ENCODE peak calls at places on chromosome 3, in four cellular contexts. J is mucosa of descending colon, V is cardiac muscle cell, M is astrocyte of the spinal cord. Y is an unnamed sample.

GRCh38 chr3:121836069-121836468 is 1.1 kb downstream of the EAF2 start:
- DNase-seq in V (no peak), J (no peak), M (no peak), Y (no peak)

GRCh38 chr3:160129459-160130061 is 95.7 kb upstream of the C3orf80 start:
- DNase-seq in M (peak), J (no peak), V (no peak), Y (peak)

GRCh38 chr3:66428733-66429132 is 72.1 kb downstream of the LRIG1 start:
- DNase-seq in J (peak), V (no peak), M (peak), Y (no peak)

GRCh38 chr3:134618473-134618860 is 32.4 kb downstream of the KY start:
- DNase-seq in J (no peak), V (no peak), M (no peak), Y (no peak)

GRCh38 chr3:190577225-190577624 is 63.3 kb downstream of the IL1RAP start:
- DNase-seq in M (no peak), J (no peak), V (no peak), Y (no peak)

GRCh38 chr3:149900322-149900721 is 70.4 kb downstream of the PFN2 start:
- DNase-seq in V (no peak), M (no peak), J (no peak), Y (no peak)

GRCh38 chr3:25585361-25586166 is 79.1 kb downstream of the TOP2B start:
- DNase-seq in M (peak), V (no peak), J (no peak), Y (no peak)

GRCh38 chr3:48555231-48555948 is 1.2 kb downstream of the PFKFB4 start:
- DNase-seq in J (no peak), V (peak), M (no peak), Y (no peak)

GRCh38 chr3:73547427-73548036 is 77.2 kb downstream of the PDZRN3 start:
- DNase-seq in J (peak), V (no peak), M (peak), Y (no peak)

GRCh38 chr3:63069780-63070540 is 194.7 kb upstream of the CADPS start:
- DNase-seq in J (no peak), V (no peak), M (no peak), Y (no peak)

GRCh38 chr3:50154840-50155490 is at the start of gene SEMA3F:
- DNase-seq in V (peak), J (peak), M (peak), Y (peak)

GRCh38 chr3:184593201-184593922 is 31.8 kb downstream of the EPHB3 start:
- DNase-seq in V (no peak), M (no peak), J (no peak), Y (no peak)

GRCh38 chr3:115165266-115165665 is 18.2 kb upstream of the ZBTB20 start:
- DNase-seq in M (no peak), J (no peak), V (no peak), Y (no peak)

GRCh38 chr3:14266361-14266760 is 87.7 kb downstream of the LSM3 start:
- DNase-seq in J (peak), M (peak), V (no peak), Y (no peak)

GRCh38 chr3:127135241-127136023 is 57.5 kb upstream of the PRR23E start:
- DNase-seq in J (no peak), V (peak), M (peak), Y (no peak)

GRCh38 chr3:177494216-177494615 is 296.9 kb upstream of the TBL1XR1 start:
- DNase-seq in J (no peak), V (no peak), M (no peak), Y (no peak)

GRCh38 chr3:39196034-39196433 is 3.6 kb upstream of the XIRP1 start:
- DNase-seq in M (no peak), V (no peak), J (no peak), Y (no peak)

GRCh38 chr3:29493109-29493508 is 212.2 kb downstream of the RBMS3 start:
- DNase-seq in J (peak), V (no peak), M (no peak), Y (no peak)

GRCh38 chr3:183502782-183503181 is 52.7 kb downstream of the KLHL6 start:
- DNase-seq in J (peak), V (no peak), M (no peak), Y (no peak)

GRCh38 chr3:153160451-153161137 is 1.4 kb upstream of the RAP2B start:
- DNase-seq in M (peak), V (peak), J (peak), Y (peak)

GRCh38 chr3:169964176-169964575 is 2.4 kb upstream of the SEC62 start:
- DNase-seq in V (no peak), M (no peak), J (no peak), Y (no peak)

GRCh38 chr3:120512655-120513054 is 61.9 kb upstream of the FSTL1 start:
- DNase-seq in M (no peak), J (no peak), V (no peak), Y (no peak)

GRCh38 chr3:101829066-101829830 is 20.1 kb upstream of the NFKBIZ start:
- DNase-seq in V (no peak), J (peak), M (peak), Y (no peak)

GRCh38 chr3:128804017-128804816 is 75.2 kb upstream of the ACAD9 start:
- DNase-seq in J (peak), M (peak), V (no peak), Y (peak)

GRCh38 chr3:32222950-32223349 is 15.5 kb upstream of the CMTM8 start:
- DNase-seq in V (no peak), J (no peak), M (no peak), Y (no peak)

GRCh38 chr3:106423321-106424225 is 554.8 kb upstream of the CBLB start:
- DNase-seq in V (no peak), J (no peak), M (peak), Y (peak)

GRCh38 chr3:101635345-101635744 is 41.6 kb downstream of the ZBTB11 start:
- DNase-seq in V (no peak), J (no peak), M (no peak), Y (no peak)

GRCh38 chr3:169678122-169678521 is 14.6 kb upstream of the MECOM start:
- DNase-seq in M (no peak), J (no peak), V (no peak), Y (no peak)

GRCh38 chr3:99577160-99577559 is 61.2 kb upstream of the COL8A1 start:
- DNase-seq in M (peak), V (no peak), J (no peak), Y (no peak)

DNA sequence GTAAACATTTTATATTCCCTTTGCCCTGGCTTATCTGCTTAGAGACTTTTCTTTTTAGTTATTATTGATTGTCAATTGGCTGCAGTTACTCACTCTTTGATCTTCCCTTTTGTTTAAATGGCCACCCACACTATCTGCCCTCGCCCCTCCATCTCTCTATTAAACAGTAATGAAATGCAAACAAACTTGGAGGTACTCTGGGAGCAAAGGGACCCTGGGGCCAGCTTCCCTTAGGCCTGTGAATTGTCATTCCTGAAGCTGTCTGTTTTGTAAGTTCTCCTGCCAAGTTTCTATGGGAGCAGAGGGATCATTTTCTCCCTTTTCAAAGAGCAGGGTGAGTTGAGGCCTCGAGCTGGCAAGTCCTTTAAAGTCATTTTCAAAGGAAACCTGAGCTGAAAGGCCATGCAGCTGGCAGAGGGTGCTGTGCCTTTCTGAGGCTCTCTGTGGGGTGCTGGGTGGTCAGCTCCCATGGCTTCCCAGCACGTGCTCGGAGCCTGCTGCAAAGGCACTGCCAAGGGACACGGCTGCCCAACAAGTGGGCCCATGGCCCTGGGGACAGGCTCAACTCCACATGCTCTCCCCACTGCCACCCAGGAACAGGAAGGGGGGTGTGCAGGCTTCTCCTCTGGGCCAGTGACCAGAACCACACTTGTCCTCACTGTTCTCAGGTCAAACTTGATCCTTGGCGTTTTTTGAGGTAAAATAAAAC is 17.4 kb upstream of the RTP2 start:
- DNase-seq in J (no peak), V (no peak), M (no peak), Y (no peak)
- TF ChIP-seq CTCF in J (no peak), V (no peak), M (no peak), Y (no peak)

DNA sequence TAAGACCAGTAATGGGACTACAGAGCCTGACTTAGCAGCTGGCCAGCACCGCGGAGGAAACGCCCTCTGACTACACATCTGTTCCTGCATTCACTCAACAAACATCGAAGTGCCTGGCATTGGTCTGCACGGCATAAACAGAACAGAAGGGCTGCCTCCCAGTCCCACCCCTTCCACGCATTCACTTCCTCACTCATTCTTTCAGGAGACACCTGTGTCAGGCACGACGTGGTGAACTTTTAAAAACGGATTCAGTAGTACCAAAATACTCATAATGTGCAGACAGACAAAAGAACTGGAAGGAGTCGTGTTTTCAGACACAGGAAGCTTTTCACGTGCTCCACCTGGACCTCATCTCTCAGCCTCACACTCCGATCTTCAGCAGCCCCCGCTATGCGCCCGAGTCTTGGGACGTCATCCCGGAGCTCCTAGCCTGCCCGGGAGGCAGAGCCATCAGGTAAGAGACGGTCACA is 123.3 kb downstream of the XXYLT1 start:
- DNase-seq in J (peak), V (no peak), M (peak), Y (peak)
- H3K4me3 ChIP-seq in J (no peak), V (no peak), M (no peak), Y (peak)

GRCh38 chr3:197458179-197458707 is 97.5 kb downstream of the BDH1 start:
- DNase-seq in M (no peak), J (peak), V (no peak), Y (no peak)

GRCh38 chr3:197456271-197457091 is 99.3 kb downstream of the BDH1 start:
- DNase-seq in V (peak), M (peak), J (peak), Y (peak)

GRCh38 chr3:197450295-197450694 is 105.5 kb downstream of the BDH1 start:
- DNase-seq in M (no peak), J (no peak), V (no peak), Y (no peak)

GRCh38 chr3:197458906-197459470 is 96.8 kb downstream of the BDH1 start:
- DNase-seq in M (no peak), J (peak), V (no peak), Y (no peak)

DNA sequence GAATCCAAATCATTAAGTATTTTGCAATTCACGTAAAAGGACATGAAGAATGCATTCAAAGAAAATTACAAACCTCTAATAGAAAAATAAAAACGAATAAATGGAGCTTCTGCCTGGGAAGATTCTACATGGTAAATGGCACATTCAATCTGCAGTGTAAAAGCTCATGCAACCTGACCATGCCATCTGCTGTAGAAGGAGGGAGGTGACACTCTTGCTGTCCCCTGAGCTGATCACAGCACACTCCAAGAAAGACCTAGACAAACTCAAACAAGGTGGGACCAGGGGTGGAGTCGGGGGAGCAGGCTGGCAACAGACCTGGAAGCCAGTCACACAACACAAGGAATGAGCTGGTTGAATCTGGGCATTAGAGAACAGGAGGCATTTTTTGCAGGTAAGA is 101.8 kb downstream of the BDH1 start:
- DNase-seq in J (peak), M (no peak), V (no peak), Y (no peak)
- TF ChIP-seq CTCF in J (no peak), M (peak), V (peak), Y (peak)

DNA sequence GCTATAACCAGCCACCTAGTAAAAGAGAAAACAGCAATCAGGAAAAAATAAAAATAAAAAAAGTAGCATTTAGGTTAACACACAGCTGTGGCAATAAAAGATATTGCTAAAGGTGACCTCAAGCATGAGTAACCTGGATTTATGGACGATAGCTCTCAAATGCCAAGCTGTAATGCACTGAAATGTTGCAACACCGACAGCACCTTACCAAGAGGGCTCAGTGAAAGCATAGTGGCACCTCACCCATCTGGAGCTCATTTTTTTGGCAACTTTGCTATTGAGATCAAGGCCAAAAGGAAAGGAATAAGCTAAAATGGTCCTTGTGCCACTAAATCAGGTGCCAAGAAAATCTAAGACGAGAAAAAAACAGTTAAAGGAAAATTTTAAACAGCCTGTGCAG is 2.5 kb downstream of the HACD2 start:
- DNase-seq in V (no peak), M (no peak), J (peak), Y (no peak)
- H3K4me3 ChIP-seq in V (no peak), M (no peak), J (no peak), Y (no peak)

GRCh38 chr3:52442409-52443267 is 2.3 kb downstream of the SEMA3G start:
- DNase-seq in J (no peak), M (no peak), V (no peak), Y (no peak)
- TF ChIP-seq CTCF in J (no peak), M (no peak), V (no peak), Y (no peak)

GRCh38 chr3:69058180-69058946 is 6.2 kb upstream of the TMF1 start:
- DNase-seq in M (no peak), J (no peak), V (no peak), Y (no peak)
- H3K4me3 ChIP-seq in M (no peak), J (no peak), V (no peak), Y (no peak)

GRCh38 chr3:51391566-51392300 is 648 bp downstream of the RBM15B start:
- DNase-seq in M (peak), V (peak), J (peak), Y (peak)
- TF ChIP-seq CTCF in M (no peak), V (no peak), J (no peak), Y (no peak)

DNA sequence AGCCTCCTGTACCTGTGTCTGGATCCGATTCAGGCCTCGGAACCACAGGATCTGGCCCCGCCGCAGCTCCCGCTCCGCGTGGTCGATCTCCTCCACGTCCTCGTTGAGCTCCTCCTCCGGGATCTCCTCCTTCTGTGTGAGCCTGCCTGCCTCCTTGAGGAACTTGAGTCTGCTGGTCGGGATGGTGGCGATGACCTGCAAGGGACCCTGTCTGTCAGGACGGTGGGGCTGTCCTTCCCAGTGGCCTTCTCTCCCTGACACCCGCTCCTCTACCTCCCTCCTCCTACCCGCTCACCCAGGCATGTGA is 17.2 kb upstream of the SEC13 start:
- DNase-seq in V (no peak), M (no peak), J (no peak), Y (no peak)
- H3K4me3 ChIP-seq in V (no peak), M (no peak), J (no peak), Y (no peak)

GRCh38 chr3:156816091-156816793 is 9.9 kb upstream of the LEKR1 start:
- DNase-seq in J (peak), M (peak), V (peak), Y (peak)
- TF ChIP-seq CTCF in J (no peak), M (no peak), V (no peak), Y (peak)